ENCODE peak calls at places on chromosomes 12 and 14, in nine cellular contexts. One of them, this sample, is unnamed.

GRCh38 chr14:105876158-105876557 is 349.8 kb downstream of the TMEM121 start:
- DNase-seq in gastrocnemius medialis: no peak
- DNase-seq in WERI-Rb-1: peak
- DNase-seq in OCI-LY7: no peak
- DNase-seq in adrenal gland: peak
- DNase-seq in esophagus squamous epithelium: no peak
- DNase-seq in iPS DF 6.9: no peak
- DNase-seq in pancreas: no peak
- DNase-seq in CD8-positive, alpha-beta memory T cell: no peak
- DNase-seq in this sample: no peak

GRCh38 chr12:125564753-125565152 is 499.5 kb downstream of the AACS start:
- DNase-seq in OCI-LY7: no peak
- DNase-seq in WERI-Rb-1: no peak
- DNase-seq in gastrocnemius medialis: no peak
- DNase-seq in iPS DF 6.9: no peak
- DNase-seq in esophagus squamous epithelium: no peak
- DNase-seq in CD8-positive, alpha-beta memory T cell: no peak
- DNase-seq in adrenal gland: no peak
- DNase-seq in pancreas: no peak
- DNase-seq in this sample: no peak

GRCh38 chr12:93892431-93893210 is 215.4 kb downstream of the CRADD start:
- DNase-seq in pancreas: no peak
- DNase-seq in WERI-Rb-1: no peak
- DNase-seq in adrenal gland: peak
- DNase-seq in gastrocnemius medialis: no peak
- DNase-seq in CD8-positive, alpha-beta memory T cell: no peak
- DNase-seq in OCI-LY7: no peak
- DNase-seq in iPS DF 6.9: no peak
- DNase-seq in esophagus squamous epithelium: no peak
- DNase-seq in this sample: no peak

GRCh38 chr12:112275211-112275610 is 107.0 kb downstream of the HECTD4 start:
- DNase-seq in CD8-positive, alpha-beta memory T cell: no peak
- DNase-seq in adrenal gland: no peak
- DNase-seq in gastrocnemius medialis: no peak
- DNase-seq in WERI-Rb-1: no peak
- DNase-seq in pancreas: no peak
- DNase-seq in esophagus squamous epithelium: no peak
- DNase-seq in iPS DF 6.9: no peak
- DNase-seq in OCI-LY7: no peak
- DNase-seq in this sample: no peak

GRCh38 chr14:61462566-61463195 is 141.3 kb downstream of the PRKCH start:
- DNase-seq in iPS DF 6.9: no peak
- DNase-seq in adrenal gland: no peak
- DNase-seq in OCI-LY7: no peak
- DNase-seq in WERI-Rb-1: peak
- DNase-seq in gastrocnemius medialis: no peak
- DNase-seq in esophagus squamous epithelium: no peak
- DNase-seq in CD8-positive, alpha-beta memory T cell: no peak
- DNase-seq in pancreas: no peak
- DNase-seq in this sample: no peak

GRCh38 chr14:22994762-22995275 is 12.5 kb upstream of the AJUBA start:
- DNase-seq in pancreas: no peak
- DNase-seq in esophagus squamous epithelium: no peak
- DNase-seq in iPS DF 6.9: no peak
- DNase-seq in gastrocnemius medialis: no peak
- DNase-seq in WERI-Rb-1: peak
- DNase-seq in CD8-positive, alpha-beta memory T cell: peak
- DNase-seq in adrenal gland: peak
- DNase-seq in OCI-LY7: peak
- DNase-seq in this sample: no peak

GRCh38 chr12:57452181-57452936 is 2.7 kb upstream of the INHBE start:
- DNase-seq in gastrocnemius medialis: peak
- DNase-seq in adrenal gland: no peak
- DNase-seq in CD8-positive, alpha-beta memory T cell: no peak
- DNase-seq in esophagus squamous epithelium: no peak
- DNase-seq in pancreas: no peak
- DNase-seq in iPS DF 6.9: no peak
- DNase-seq in WERI-Rb-1: peak
- DNase-seq in OCI-LY7: no peak
- DNase-seq in this sample: peak

GRCh38 chr14:102474934-102475333 is 34.6 kb downstream of the ANKRD9 start:
- DNase-seq in CD8-positive, alpha-beta memory T cell: no peak
- DNase-seq in gastrocnemius medialis: peak
- DNase-seq in adrenal gland: peak
- DNase-seq in iPS DF 6.9: no peak
- DNase-seq in pancreas: peak
- DNase-seq in esophagus squamous epithelium: no peak
- DNase-seq in OCI-LY7: no peak
- DNase-seq in WERI-Rb-1: no peak
- DNase-seq in this sample: peak

GRCh38 chr12:116382456-116382902 is 105.0 kb upstream of the MED13L start:
- DNase-seq in CD8-positive, alpha-beta memory T cell: no peak
- DNase-seq in esophagus squamous epithelium: no peak
- DNase-seq in adrenal gland: no peak
- DNase-seq in WERI-Rb-1: no peak
- DNase-seq in pancreas: no peak
- DNase-seq in gastrocnemius medialis: no peak
- DNase-seq in OCI-LY7: no peak
- DNase-seq in iPS DF 6.9: no peak
- DNase-seq in this sample: no peak

GRCh38 chr12:52871291-52871961 is 22.6 kb upstream of the KRT78 start:
- DNase-seq in WERI-Rb-1: no peak
- DNase-seq in pancreas: no peak
- DNase-seq in OCI-LY7: no peak
- DNase-seq in esophagus squamous epithelium: no peak
- DNase-seq in gastrocnemius medialis: peak
- DNase-seq in adrenal gland: no peak
- DNase-seq in CD8-positive, alpha-beta memory T cell: no peak
- DNase-seq in iPS DF 6.9: no peak
- DNase-seq in this sample: no peak

GRCh38 chr14:104865069-104865630 is at the start of gene CEP170B:
- DNase-seq in iPS DF 6.9: no peak
- DNase-seq in CD8-positive, alpha-beta memory T cell: peak
- DNase-seq in adrenal gland: no peak
- DNase-seq in esophagus squamous epithelium: no peak
- DNase-seq in gastrocnemius medialis: no peak
- DNase-seq in pancreas: peak
- DNase-seq in OCI-LY7: peak
- DNase-seq in WERI-Rb-1: peak
- DNase-seq in this sample: no peak

GRCh38 chr12:84756961-84757360 is 155.6 kb downstream of the SLC6A15 start:
- DNase-seq in OCI-LY7: no peak
- DNase-seq in adrenal gland: no peak
- DNase-seq in WERI-Rb-1: no peak
- DNase-seq in esophagus squamous epithelium: no peak
- DNase-seq in gastrocnemius medialis: no peak
- DNase-seq in CD8-positive, alpha-beta memory T cell: no peak
- DNase-seq in iPS DF 6.9: no peak
- DNase-seq in pancreas: no peak
- DNase-seq in this sample: no peak

GRCh38 chr12:106303202-106303820 is 778 bp downstream of the TCP11L2 start:
- DNase-seq in pancreas: peak
- DNase-seq in adrenal gland: peak
- DNase-seq in iPS DF 6.9: no peak
- DNase-seq in gastrocnemius medialis: peak
- DNase-seq in WERI-Rb-1: peak
- DNase-seq in OCI-LY7: peak
- DNase-seq in esophagus squamous epithelium: peak
- DNase-seq in CD8-positive, alpha-beta memory T cell: peak
- DNase-seq in this sample: peak

GRCh38 chr14:79111963-79112362 is 941.8 kb downstream of the NRXN3 start:
- DNase-seq in pancreas: no peak
- DNase-seq in WERI-Rb-1: no peak
- DNase-seq in CD8-positive, alpha-beta memory T cell: no peak
- DNase-seq in iPS DF 6.9: no peak
- DNase-seq in adrenal gland: no peak
- DNase-seq in esophagus squamous epithelium: no peak
- DNase-seq in gastrocnemius medialis: no peak
- DNase-seq in OCI-LY7: no peak
- DNase-seq in this sample: no peak

GRCh38 chr12:123107926-123108681 is 42.8 kb downstream of the PITPNM2 start:
- DNase-seq in esophagus squamous epithelium: no peak
- DNase-seq in OCI-LY7: no peak
- DNase-seq in iPS DF 6.9: no peak
- DNase-seq in WERI-Rb-1: no peak
- DNase-seq in CD8-positive, alpha-beta memory T cell: no peak
- DNase-seq in gastrocnemius medialis: peak
- DNase-seq in pancreas: no peak
- DNase-seq in adrenal gland: no peak
- DNase-seq in this sample: no peak

GRCh38 chr12:113479578-113480335 is 8.1 kb upstream of the LHX5 start:
- DNase-seq in CD8-positive, alpha-beta memory T cell: no peak
- DNase-seq in WERI-Rb-1: no peak
- DNase-seq in esophagus squamous epithelium: no peak
- DNase-seq in OCI-LY7: no peak
- DNase-seq in gastrocnemius medialis: no peak
- DNase-seq in iPS DF 6.9: no peak
- DNase-seq in adrenal gland: no peak
- DNase-seq in pancreas: peak
- DNase-seq in this sample: no peak

GRCh38 chr14:88838015-88838414 is 13.6 kb downstream of the TTC8 start:
- DNase-seq in adrenal gland: no peak
- DNase-seq in pancreas: no peak
- DNase-seq in OCI-LY7: no peak
- DNase-seq in WERI-Rb-1: no peak
- DNase-seq in CD8-positive, alpha-beta memory T cell: no peak
- DNase-seq in gastrocnemius medialis: no peak
- DNase-seq in iPS DF 6.9: no peak
- DNase-seq in esophagus squamous epithelium: no peak
- DNase-seq in this sample: no peak
- H3K27ac ChIP-seq in adrenal gland: no peak
- H3K27ac ChIP-seq in pancreas: no peak
- H3K27ac ChIP-seq in OCI-LY7: no peak
- H3K27ac ChIP-seq in WERI-Rb-1: no peak
- H3K27ac ChIP-seq in CD8-positive, alpha-beta memory T cell: no peak
- H3K27ac ChIP-seq in gastrocnemius medialis: no peak
- H3K27ac ChIP-seq in iPS DF 6.9: no peak
- H3K27ac ChIP-seq in esophagus squamous epithelium: no peak
- H3K27ac ChIP-seq in this sample: no peak

GRCh38 chr14:74578479-74578878 is 33.6 kb downstream of the LTBP2 start:
- DNase-seq in gastrocnemius medialis: no peak
- DNase-seq in pancreas: no peak
- DNase-seq in CD8-positive, alpha-beta memory T cell: no peak
- DNase-seq in WERI-Rb-1: no peak
- DNase-seq in OCI-LY7: no peak
- DNase-seq in esophagus squamous epithelium: no peak
- DNase-seq in adrenal gland: no peak
- DNase-seq in iPS DF 6.9: no peak
- DNase-seq in this sample: no peak
- H3K27ac ChIP-seq in gastrocnemius medialis: no peak
- H3K27ac ChIP-seq in pancreas: no peak
- H3K27ac ChIP-seq in CD8-positive, alpha-beta memory T cell: no peak
- H3K27ac ChIP-seq in WERI-Rb-1: no peak
- H3K27ac ChIP-seq in OCI-LY7: no peak
- H3K27ac ChIP-seq in esophagus squamous epithelium: no peak
- H3K27ac ChIP-seq in adrenal gland: no peak
- H3K27ac ChIP-seq in iPS DF 6.9: no peak
- H3K27ac ChIP-seq in this sample: no peak

GRCh38 chr12:6363330-6364036 is 11.9 kb downstream of the SCNN1A start:
- DNase-seq in iPS DF 6.9: no peak
- DNase-seq in CD8-positive, alpha-beta memory T cell: peak
- DNase-seq in esophagus squamous epithelium: no peak
- DNase-seq in OCI-LY7: peak
- DNase-seq in WERI-Rb-1: no peak
- DNase-seq in gastrocnemius medialis: peak
- DNase-seq in adrenal gland: peak
- DNase-seq in pancreas: peak
- DNase-seq in this sample: no peak

GRCh38 chr12:6361834-6362233 is 13.5 kb downstream of the SCNN1A start:
- DNase-seq in esophagus squamous epithelium: no peak
- DNase-seq in iPS DF 6.9: no peak
- DNase-seq in pancreas: no peak
- DNase-seq in adrenal gland: peak
- DNase-seq in gastrocnemius medialis: peak
- DNase-seq in WERI-Rb-1: no peak
- DNase-seq in CD8-positive, alpha-beta memory T cell: no peak
- DNase-seq in OCI-LY7: no peak
- DNase-seq in this sample: no peak

GRCh38 chr12:6360578-6361490 is 14.5 kb downstream of the SCNN1A start:
- DNase-seq in gastrocnemius medialis: no peak
- DNase-seq in OCI-LY7: peak
- DNase-seq in CD8-positive, alpha-beta memory T cell: no peak
- DNase-seq in WERI-Rb-1: no peak
- DNase-seq in pancreas: no peak
- DNase-seq in esophagus squamous epithelium: no peak
- DNase-seq in iPS DF 6.9: no peak
- DNase-seq in adrenal gland: no peak
- DNase-seq in this sample: no peak

GRCh38 chr12:6363010-6363329 is 12.4 kb downstream of the SCNN1A start:
- DNase-seq in gastrocnemius medialis: no peak
- DNase-seq in CD8-positive, alpha-beta memory T cell: no peak
- DNase-seq in adrenal gland: no peak
- DNase-seq in OCI-LY7: no peak
- DNase-seq in esophagus squamous epithelium: no peak
- DNase-seq in pancreas: no peak
- DNase-seq in WERI-Rb-1: no peak
- DNase-seq in iPS DF 6.9: no peak
- DNase-seq in this sample: no peak

GRCh38 chr12:6362383-6362782 is 13.0 kb downstream of the SCNN1A start:
- DNase-seq in iPS DF 6.9: no peak
- DNase-seq in esophagus squamous epithelium: no peak
- DNase-seq in OCI-LY7: no peak
- DNase-seq in adrenal gland: no peak
- DNase-seq in CD8-positive, alpha-beta memory T cell: no peak
- DNase-seq in WERI-Rb-1: no peak
- DNase-seq in gastrocnemius medialis: no peak
- DNase-seq in pancreas: no peak
- DNase-seq in this sample: no peak
- H3K27ac ChIP-seq in iPS DF 6.9: no peak
- H3K27ac ChIP-seq in esophagus squamous epithelium: peak
- H3K27ac ChIP-seq in OCI-LY7: no peak
- H3K27ac ChIP-seq in adrenal gland: no peak
- H3K27ac ChIP-seq in CD8-positive, alpha-beta memory T cell: no peak
- H3K27ac ChIP-seq in WERI-Rb-1: no peak
- H3K27ac ChIP-seq in gastrocnemius medialis: peak
- H3K27ac ChIP-seq in pancreas: no peak
- H3K27ac ChIP-seq in this sample: no peak

DNA sequence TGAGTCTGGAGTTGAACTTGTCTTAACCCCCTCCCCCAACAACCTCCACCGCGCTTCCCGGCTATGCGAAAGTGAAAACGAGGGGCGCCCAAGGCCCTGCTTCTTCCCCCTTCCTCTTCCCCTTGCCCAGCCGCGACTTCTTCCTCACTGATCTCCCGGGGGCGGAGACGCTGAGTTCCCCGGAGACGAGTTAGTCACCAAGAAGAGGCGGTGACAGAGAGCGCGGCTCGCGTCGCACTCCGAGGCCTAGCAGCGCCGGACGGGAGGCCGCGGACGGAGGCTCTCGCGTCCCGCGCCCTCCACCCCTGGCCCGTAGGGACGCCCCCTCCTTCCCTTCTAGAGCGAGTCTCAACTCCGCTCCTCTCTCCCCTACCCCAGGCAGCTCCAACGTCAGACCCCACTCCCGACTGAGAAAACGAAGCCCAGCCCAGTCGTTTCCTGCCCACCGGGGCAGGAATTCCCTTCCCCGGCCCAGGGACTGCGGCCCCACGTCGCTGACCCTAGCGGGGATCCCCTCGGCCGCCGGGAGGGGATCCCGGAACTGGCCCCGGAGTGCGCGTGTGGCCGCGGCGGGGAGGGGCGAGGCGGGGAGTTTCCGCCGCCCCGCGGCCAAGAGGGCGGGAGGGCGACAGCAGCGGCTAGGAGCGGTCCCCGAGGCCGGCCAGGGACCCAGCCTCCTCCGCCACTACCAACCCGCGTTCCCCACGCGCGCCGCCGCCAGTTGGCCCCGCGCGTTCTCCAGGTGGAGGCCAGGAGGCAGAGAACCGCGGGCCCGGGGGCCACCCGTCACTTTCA is 1.4 kb downstream of the BAZ1A start:
- DNase-seq in adrenal gland: peak
- DNase-seq in CD8-positive, alpha-beta memory T cell: peak
- DNase-seq in WERI-Rb-1: peak
- DNase-seq in esophagus squamous epithelium: peak
- DNase-seq in pancreas: peak
- DNase-seq in OCI-LY7: peak
- DNase-seq in gastrocnemius medialis: peak
- DNase-seq in iPS DF 6.9: no peak
- DNase-seq in this sample: peak
- H3K27ac ChIP-seq in adrenal gland: peak
- H3K27ac ChIP-seq in CD8-positive, alpha-beta memory T cell: peak
- H3K27ac ChIP-seq in WERI-Rb-1: peak
- H3K27ac ChIP-seq in esophagus squamous epithelium: peak
- H3K27ac ChIP-seq in pancreas: peak
- H3K27ac ChIP-seq in OCI-LY7: peak
- H3K27ac ChIP-seq in gastrocnemius medialis: peak
- H3K27ac ChIP-seq in iPS DF 6.9: no peak
- H3K27ac ChIP-seq in this sample: peak

This sample was measured in caudate nucleus.